ENCODE peak calls at places on chromosomes 16 and 17, in four cellular contexts. One of them, this sample, is unnamed.

GRCh38 chr17:58710948-58711552 is 18.6 kb downstream of the RAD51C start:
- DNase-seq in HCT116: peak; percentile 56
- DNase-seq in HepG2: peak; percentile 56
- DNase-seq in K562: peak; percentile 21
- DNase-seq in this sample: peak; percentile 54

GRCh38 chr17:980406-981291 is 1.1 kb upstream of the NXN start:
- DNase-seq in HCT116: peak; percentile 76
- DNase-seq in HepG2: peak; percentile 84
- DNase-seq in K562: no peak
- DNase-seq in this sample: no peak

GRCh38 chr17:54903375-54903774 is 2.7 kb downstream of the TOM1L1 start:
- DNase-seq in HCT116: no peak
- DNase-seq in HepG2: peak; percentile 84
- DNase-seq in K562: no peak
- DNase-seq in this sample: no peak

GRCh38 chr17:62963296-62963695 is 2.7 kb upstream of the TANC2 start:
- DNase-seq in HCT116: peak; percentile 75
- DNase-seq in HepG2: no peak
- DNase-seq in K562: no peak
- DNase-seq in this sample: no peak

GRCh38 chr16:58614212-58614611 is 15.4 kb downstream of the CNOT1 start:
- DNase-seq in HCT116: no peak
- DNase-seq in HepG2: no peak
- DNase-seq in K562: no peak
- DNase-seq in this sample: no peak

GRCh38 chr17:6166492-6167179 is 96.5 kb downstream of the WSCD1 start:
- DNase-seq in HCT116: no peak
- DNase-seq in HepG2: no peak
- DNase-seq in K562: no peak
- DNase-seq in this sample: no peak

GRCh38 chr16:49986351-49987124 is 38.5 kb upstream of the CNEP1R1 start:
- DNase-seq in HCT116: peak; percentile 24
- DNase-seq in HepG2: peak; percentile 18
- DNase-seq in K562: no peak
- DNase-seq in this sample: no peak

GRCh38 chr16:72728516-72728915 is 319.4 kb downstream of the ZFHX3 start:
- DNase-seq in HCT116: no peak
- DNase-seq in HepG2: no peak
- DNase-seq in K562: no peak
- DNase-seq in this sample: no peak

GRCh38 chr17:83099570-83100181 is 20.3 kb downstream of the METRNL start:
- DNase-seq in HCT116: no peak
- DNase-seq in HepG2: no peak
- DNase-seq in K562: no peak
- DNase-seq in this sample: no peak

GRCh38 chr16:4003166-4003565 is 113.1 kb downstream of the ADCY9 start:
- DNase-seq in HCT116: no peak
- DNase-seq in HepG2: no peak
- DNase-seq in K562: no peak
- DNase-seq in this sample: no peak

GRCh38 chr16:4298761-4299522 is 16.9 kb upstream of the GLIS2 start:
- DNase-seq in HCT116: peak; percentile 80
- DNase-seq in HepG2: no peak
- DNase-seq in K562: peak; percentile 66
- DNase-seq in this sample: no peak

GRCh38 chr17:17959520-17960361 is 12.5 kb downstream of the TOM1L2 start:
- DNase-seq in HCT116: no peak
- DNase-seq in HepG2: no peak
- DNase-seq in K562: no peak
- DNase-seq in this sample: no peak

GRCh38 chr17:38528101-38528500 is 77.7 kb downstream of the SRCIN1 start:
- DNase-seq in HCT116: no peak
- DNase-seq in HepG2: no peak
- DNase-seq in K562: no peak
- DNase-seq in this sample: no peak

GRCh38 chr17:48519427-48519826 is 11.4 kb downstream of the HOXB1 start:
- DNase-seq in HCT116: no peak
- DNase-seq in HepG2: no peak
- DNase-seq in K562: no peak
- DNase-seq in this sample: no peak

GRCh38 chr16:84054916-84055315 is 12.3 kb upstream of the SLC38A8 start:
- DNase-seq in HCT116: no peak
- DNase-seq in HepG2: no peak
- DNase-seq in K562: no peak
- DNase-seq in this sample: no peak

GRCh38 chr17:80901319-80901718 is 90.3 kb upstream of the CHMP6 start:
- DNase-seq in HCT116: no peak
- DNase-seq in HepG2: no peak
- DNase-seq in K562: no peak
- DNase-seq in this sample: no peak

GRCh38 chr17:7029659-7030058 is 6.2 kb upstream of the SLC16A13 start:
- DNase-seq in HCT116: no peak
- DNase-seq in HepG2: no peak
- DNase-seq in K562: no peak
- DNase-seq in this sample: no peak

GRCh38 chr16:56513972-56514371 is 5.9 kb downstream of the BBS2 start:
- DNase-seq in HCT116: peak; percentile 72
- DNase-seq in HepG2: peak; percentile 80
- DNase-seq in K562: peak; percentile 29
- DNase-seq in this sample: no peak

GRCh38 chr16:82329504-82330192 is 159.6 kb upstream of the MPHOSPH6 start:
- DNase-seq in HCT116: no peak
- DNase-seq in HepG2: peak; percentile 89
- DNase-seq in K562: no peak
- DNase-seq in this sample: no peak

GRCh38 chr16:57446530-57447141 is 549 bp downstream of the CIAPIN1 start:
- DNase-seq in HCT116: no peak
- DNase-seq in HepG2: no peak
- DNase-seq in K562: peak; percentile 36
- DNase-seq in this sample: no peak

GRCh38 chr17:50853015-50853615 is 13.0 kb downstream of the TOB1 start:
- DNase-seq in HCT116: no peak
- DNase-seq in HepG2: peak; percentile 74
- DNase-seq in K562: no peak
- DNase-seq in this sample: no peak

GRCh38 chr17:8856869-8857575 is 10.5 kb downstream of the PIK3R6 start:
- DNase-seq in HCT116: no peak
- DNase-seq in HepG2: no peak
- DNase-seq in K562: no peak
- DNase-seq in this sample: no peak

GRCh38 chr17:56819431-56820145 is 14.1 kb downstream of the C17orf67 start:
- DNase-seq in HCT116: peak; percentile 85
- DNase-seq in HepG2: peak; percentile 89
- DNase-seq in K562: peak; percentile 78
- DNase-seq in this sample: peak; percentile 93

GRCh38 chr17:3659541-3660111 is 8.8 kb downstream of the TAX1BP3 start:
- DNase-seq in HCT116: no peak
- DNase-seq in HepG2: no peak
- DNase-seq in K562: peak; percentile 32
- DNase-seq in this sample: no peak

GRCh38 chr17:42761638-42762037 is 611 bp downstream of the RAMP2 start:
- DNase-seq in HCT116: no peak
- DNase-seq in HepG2: no peak
- DNase-seq in K562: no peak
- DNase-seq in this sample: no peak

GRCh38 chr17:42766124-42766523 is 5.1 kb downstream of the RAMP2 start:
- DNase-seq in HCT116: no peak
- DNase-seq in HepG2: peak; percentile 81
- DNase-seq in K562: no peak
- DNase-seq in this sample: no peak

GRCh38 chr17:42759982-42760651 is 910 bp upstream of the RAMP2 start:
- DNase-seq in HCT116: no peak
- DNase-seq in HepG2: no peak
- DNase-seq in K562: no peak
- DNase-seq in this sample: no peak

GRCh38 chr17:42760652-42761581 is at the start of gene RAMP2:
- DNase-seq in HCT116: no peak
- DNase-seq in HepG2: no peak
- DNase-seq in K562: no peak
- DNase-seq in this sample: peak; percentile 79
- TF ChIP-seq YY1 in HCT116: no peak
- TF ChIP-seq YY1 in HepG2: peak; percentile 22
- TF ChIP-seq YY1 in K562: no peak
- TF ChIP-seq YY1 in this sample: no peak

GRCh38 chr16:74449470-74449869 is 28.2 kb upstream of the CLEC18B start:
- DNase-seq in HCT116: peak; percentile 49
- DNase-seq in HepG2: no peak
- DNase-seq in K562: no peak
- DNase-seq in this sample: no peak
- TF ChIP-seq FOSL1 in HCT116: peak; percentile 33
- TF ChIP-seq FOSL1 in HepG2: no peak
- TF ChIP-seq FOSL1 in K562: peak; percentile 71
- TF ChIP-seq FOSL1 in this sample: no peak

GRCh38 chr17:41393294-41393693 is 4.1 kb downstream of the KRT31 start:
- DNase-seq in HCT116: no peak
- DNase-seq in HepG2: no peak
- DNase-seq in K562: no peak
- DNase-seq in this sample: no peak

GRCh38 chr17:41392278-41392677 is 5.1 kb downstream of the KRT31 start:
- DNase-seq in HCT116: no peak
- DNase-seq in HepG2: no peak
- DNase-seq in K562: no peak
- DNase-seq in this sample: no peak

GRCh38 chr17:41390411-41390938 is 6.9 kb downstream of the KRT31 start:
- DNase-seq in HCT116: no peak
- DNase-seq in HepG2: no peak
- DNase-seq in K562: no peak
- DNase-seq in this sample: no peak

GRCh38 chr17:41393826-41394225 is 3.6 kb downstream of the KRT31 start:
- DNase-seq in HCT116: no peak
- DNase-seq in HepG2: no peak
- DNase-seq in K562: no peak
- DNase-seq in this sample: no peak

DNA sequence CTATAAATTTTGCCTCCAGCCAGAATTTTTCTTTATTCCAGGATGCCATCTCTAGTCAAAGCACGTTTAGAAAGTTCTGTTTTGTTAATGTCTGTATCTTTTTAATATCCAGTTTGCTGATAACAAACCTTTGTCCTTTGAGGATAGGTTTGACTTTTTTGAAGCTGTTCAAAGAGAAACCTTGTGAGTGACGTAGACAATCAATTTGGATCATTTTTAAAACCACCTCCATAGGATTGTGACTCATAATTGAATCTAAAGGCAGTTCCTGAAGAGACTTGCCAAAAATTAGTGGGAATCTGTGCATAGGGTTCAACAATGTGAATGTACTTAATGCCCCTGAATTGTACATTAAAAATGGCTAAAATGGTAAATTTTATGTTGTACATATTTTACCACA is 5.9 kb downstream of the KRT31 start:
- DNase-seq in HCT116: no peak
- DNase-seq in HepG2: no peak
- DNase-seq in K562: no peak
- DNase-seq in this sample: no peak
- TF ChIP-seq YY1 in HCT116: no peak
- TF ChIP-seq YY1 in HepG2: no peak
- TF ChIP-seq YY1 in K562: no peak
- TF ChIP-seq YY1 in this sample: no peak

GRCh38 chr17:67990909-67991308 is 5.4 kb downstream of the C17orf58 start:
- DNase-seq in HCT116: no peak
- DNase-seq in HepG2: no peak
- DNase-seq in K562: no peak
- DNase-seq in this sample: no peak
- TF ChIP-seq FOSL1 in HCT116: no peak
- TF ChIP-seq FOSL1 in HepG2: no peak
- TF ChIP-seq FOSL1 in K562: no peak
- TF ChIP-seq FOSL1 in this sample: no peak

DNA sequence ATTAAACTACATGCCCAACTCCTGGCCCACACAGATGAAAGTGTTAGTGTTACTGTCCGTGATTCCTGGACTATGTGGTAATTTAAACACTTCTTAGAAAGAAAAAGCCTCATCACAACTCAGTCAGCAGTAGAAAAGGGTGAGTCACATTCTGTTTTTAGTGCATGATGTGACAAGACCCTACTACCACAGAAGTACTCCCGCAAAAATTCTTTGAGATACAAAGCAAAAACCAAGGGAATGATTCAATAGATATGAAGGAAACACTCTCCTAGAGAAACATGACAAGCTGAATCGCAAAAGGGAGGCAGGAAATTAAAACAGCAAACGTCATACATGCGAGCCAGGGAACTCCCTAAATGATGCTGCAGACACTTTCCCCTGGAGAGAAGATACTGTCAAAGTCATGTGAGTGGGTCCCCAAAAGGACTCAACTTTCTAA is 14.4 kb downstream of the SNN start:
- DNase-seq in HCT116: no peak
- DNase-seq in HepG2: no peak
- DNase-seq in K562: no peak
- DNase-seq in this sample: no peak
- TF ChIP-seq YY1 in HCT116: no peak
- TF ChIP-seq YY1 in HepG2: no peak
- TF ChIP-seq YY1 in K562: no peak
- TF ChIP-seq YY1 in this sample: no peak

DNA sequence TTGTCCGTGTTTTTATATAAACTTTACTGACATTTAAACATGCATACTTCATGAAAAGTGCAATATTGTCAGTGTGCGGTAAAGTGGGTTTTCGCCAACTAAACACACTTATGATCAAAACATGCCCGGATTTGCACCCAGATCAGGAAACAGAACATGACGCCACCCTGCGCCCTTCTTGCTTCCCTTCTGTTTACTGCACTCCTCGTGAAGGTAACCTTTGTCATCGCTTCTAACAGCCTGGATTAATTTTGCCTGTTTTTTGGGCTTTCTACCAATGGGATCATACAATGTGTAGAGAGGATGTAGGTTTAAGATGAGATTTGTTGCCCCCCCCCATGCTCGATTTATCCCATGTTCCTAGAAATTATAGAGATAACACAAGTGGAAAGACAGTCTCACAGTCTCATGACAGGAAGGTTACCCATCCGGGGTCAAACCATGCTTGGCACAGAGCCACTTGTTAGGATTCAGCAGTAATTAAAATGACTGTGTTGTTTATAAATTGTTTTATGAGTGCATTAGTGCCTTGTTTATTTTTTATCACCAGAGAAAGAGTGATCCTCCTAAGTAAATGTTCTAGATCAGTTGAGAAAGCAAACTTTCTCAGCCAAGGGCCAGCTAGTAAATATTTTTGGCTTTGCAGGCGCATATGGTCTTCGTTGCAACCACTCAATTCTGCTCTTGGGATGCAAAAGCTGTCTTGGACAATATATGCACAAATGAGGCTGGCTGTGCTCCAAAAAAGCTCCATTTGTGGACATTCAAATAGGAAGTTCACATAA is 254.1 kb upstream of the CACNG5 start:
- DNase-seq in HCT116: no peak
- DNase-seq in HepG2: no peak
- DNase-seq in K562: peak; percentile 17
- DNase-seq in this sample: no peak
- TF ChIP-seq FOSL1 in HCT116: no peak
- TF ChIP-seq FOSL1 in HepG2: no peak
- TF ChIP-seq FOSL1 in K562: peak; percentile 48
- TF ChIP-seq FOSL1 in this sample: no peak

DNA sequence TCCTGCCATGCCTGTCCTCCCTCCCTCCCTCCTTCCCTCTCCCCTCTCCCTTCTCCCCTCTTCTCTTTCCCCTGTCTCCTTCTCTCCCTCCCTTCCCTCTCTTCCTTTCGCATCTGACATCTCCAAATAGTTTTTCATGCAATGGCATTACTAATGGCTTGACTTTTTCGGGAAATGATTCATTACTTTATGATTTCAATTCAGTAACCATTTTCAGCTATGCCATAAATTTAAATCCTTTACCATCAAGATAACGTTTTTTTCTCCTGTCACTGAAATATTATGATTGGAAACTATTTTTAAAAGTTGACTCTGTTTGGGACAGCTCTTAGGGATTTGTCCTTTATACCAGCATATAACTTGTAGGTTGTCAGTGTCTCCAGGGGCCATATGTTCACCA is 201.0 kb downstream of the WWOX start:
- DNase-seq in HCT116: no peak
- DNase-seq in HepG2: no peak
- DNase-seq in K562: no peak
- DNase-seq in this sample: no peak
- TF ChIP-seq YY1 in HCT116: no peak
- TF ChIP-seq YY1 in HepG2: no peak
- TF ChIP-seq YY1 in K562: no peak
- TF ChIP-seq YY1 in this sample: no peak

This sample was measured in H1.